ENCODE peak calls at places on chromosomes 5 and 9, in seven cellular contexts. M is psoas muscle, V is uterus, W is spleen, K is sigmoid colon, I is brain microvascular endothelial cell, Y is upper lobe of right lung. X is an unnamed sample.

GRCh38 chr9:83219154-83219923 is 156.4 kb upstream of the RASEF start:
- DNase-seq in M (peak), V (peak), W (peak), K (peak), I (peak), Y (peak), X (peak)

GRCh38 chr5:150001660-150002493 is 1.3 kb downstream of the HMGXB3 start:
- DNase-seq in M (no peak), V (no peak), W (no peak), K (peak), I (peak), Y (no peak), X (no peak)

GRCh38 chr9:16918920-16919319 is 48.5 kb upstream of the BNC2 start:
- DNase-seq in M (no peak), V (no peak), W (no peak), K (no peak), I (no peak), Y (no peak), X (no peak)

GRCh38 chr5:102581011-102581410 is 82.2 kb upstream of the SLCO6A1 start:
- DNase-seq in M (no peak), V (no peak), W (no peak), K (no peak), I (no peak), Y (no peak), X (no peak)

GRCh38 chr9:108386859-108387384 is 468.9 kb downstream of the ACTL7B start:
- DNase-seq in M (no peak), V (no peak), W (no peak), K (no peak), I (no peak), Y (no peak), X (no peak)

GRCh38 chr9:105205787-105206511 is 38.5 kb upstream of the SLC44A1 start:
- DNase-seq in M (peak), V (peak), W (no peak), K (peak), I (peak), Y (no peak), X (no peak)

GRCh38 chr9:136299116-136299515 is 4.8 kb downstream of the CCDC187 start:
- DNase-seq in M (no peak), V (no peak), W (no peak), K (no peak), I (no peak), Y (no peak), X (no peak)

GRCh38 chr5:55101556-55102276 is 730 bp upstream of the GZMA start:
- DNase-seq in M (no peak), V (no peak), W (no peak), K (no peak), I (no peak), Y (no peak), X (no peak)

GRCh38 chr5:8770431-8770830 is 775.4 kb downstream of the SEMA5A start:
- DNase-seq in M (no peak), V (no peak), W (no peak), K (no peak), I (peak), Y (no peak), X (no peak)

GRCh38 chr5:149264432-149265069 is 7.1 kb upstream of the AFAP1L1 start:
- DNase-seq in M (no peak), V (no peak), W (no peak), K (no peak), I (no peak), Y (no peak), X (no peak)

GRCh38 chr5:170305646-170306025 is 8.1 kb upstream of the LCP2 start:
- DNase-seq in M (no peak), V (no peak), W (no peak), K (no peak), I (no peak), Y (no peak), X (no peak)

GRCh38 chr9:37218800-37219425 is 98.5 kb downstream of the ZCCHC7 start:
- DNase-seq in M (no peak), V (no peak), W (no peak), K (no peak), I (no peak), Y (no peak), X (no peak)

GRCh38 chr9:128408963-128409431 is 11.7 kb upstream of the CERCAM start:
- DNase-seq in M (no peak), V (no peak), W (no peak), K (no peak), I (no peak), Y (no peak), X (no peak)

GRCh38 chr9:78904686-78905085 is 607.8 kb downstream of the PSAT1 start:
- DNase-seq in M (no peak), V (no peak), W (no peak), K (no peak), I (no peak), Y (no peak), X (no peak)

GRCh38 chr5:112563169-112563826 is 144.2 kb upstream of the EPB41L4A start:
- DNase-seq in M (no peak), V (no peak), W (no peak), K (no peak), I (no peak), Y (no peak), X (no peak)

GRCh38 chr5:116361171-116361967 is 213.3 kb downstream of the SEMA6A start:
- DNase-seq in M (peak), V (peak), W (peak), K (peak), I (peak), Y (peak), X (no peak)

GRCh38 chr5:139954462-139954861 is 88.6 kb downstream of the NRG2 start:
- DNase-seq in M (no peak), V (no peak), W (no peak), K (no peak), I (no peak), Y (no peak), X (no peak)

GRCh38 chr9:130588416-130588815 is 9.0 kb downstream of the FUBP3 start:
- DNase-seq in M (no peak), V (no peak), W (no peak), K (no peak), I (no peak), Y (no peak), X (no peak)

GRCh38 chr9:104557179-104557634 is 11.8 kb upstream of the OR13C8 start:
- DNase-seq in M (no peak), V (no peak), W (no peak), K (no peak), I (no peak), Y (no peak), X (no peak)

GRCh38 chr5:90484540-90484939 is 9.9 kb downstream of the POLR3G start:
- DNase-seq in M (no peak), V (no peak), W (no peak), K (no peak), I (peak), Y (no peak), X (no peak)

GRCh38 chr9:135692410-135692809 is 6.9 kb downstream of the SOHLH1 start:
- DNase-seq in M (no peak), V (no peak), W (no peak), K (no peak), I (peak), Y (no peak), X (no peak)

GRCh38 chr5:128084228-128085167 is 932 bp downstream of the SLC12A2 start:
- DNase-seq in M (peak), V (peak), W (peak), K (peak), I (no peak), Y (peak), X (peak)

GRCh38 chr5:143153332-143154119 is 250.0 kb downstream of the NR3C1 start:
- DNase-seq in M (peak), V (peak), W (no peak), K (peak), I (peak), Y (no peak), X (no peak)

GRCh38 chr9:109498195-109499060 is at the start of gene PTPN3:
- DNase-seq in M (no peak), V (no peak), W (no peak), K (no peak), I (no peak), Y (peak), X (no peak)

GRCh38 chr9:130682490-130683121 is 11.0 kb upstream of the EXOSC2 start:
- DNase-seq in M (peak), V (peak), W (peak), K (peak), I (peak), Y (peak), X (no peak)

GRCh38 chr5:9924614-9925013 is 294.5 kb upstream of the TAS2R1 start:
- DNase-seq in M (no peak), V (no peak), W (no peak), K (no peak), I (peak), Y (no peak), X (peak)

GRCh38 chr9:133478851-133479711 is at the start of gene SLC2A6:
- DNase-seq in M (peak), V (peak), W (peak), K (peak), I (peak), Y (peak), X (no peak)
- H3K27ac ChIP-seq in M (peak), V (peak), W (peak), K (peak), I (peak), Y (peak), X (peak)

GRCh38 chr5:168660691-168661090 is 81.5 kb upstream of the PANK3 start:
- DNase-seq in M (no peak), V (no peak), W (no peak), K (no peak), I (no peak), Y (no peak), X (no peak)

GRCh38 chr5:168659286-168659847 is 80.2 kb upstream of the PANK3 start:
- DNase-seq in M (no peak), V (no peak), W (no peak), K (no peak), I (no peak), Y (no peak), X (no peak)

GRCh38 chr5:168655316-168655715 is 76.1 kb upstream of the PANK3 start:
- DNase-seq in M (no peak), V (no peak), W (no peak), K (no peak), I (no peak), Y (no peak), X (no peak)

GRCh38 chr5:168656633-168657032 is 77.5 kb upstream of the PANK3 start:
- DNase-seq in M (no peak), V (no peak), W (no peak), K (no peak), I (no peak), Y (no peak), X (no peak)

DNA sequence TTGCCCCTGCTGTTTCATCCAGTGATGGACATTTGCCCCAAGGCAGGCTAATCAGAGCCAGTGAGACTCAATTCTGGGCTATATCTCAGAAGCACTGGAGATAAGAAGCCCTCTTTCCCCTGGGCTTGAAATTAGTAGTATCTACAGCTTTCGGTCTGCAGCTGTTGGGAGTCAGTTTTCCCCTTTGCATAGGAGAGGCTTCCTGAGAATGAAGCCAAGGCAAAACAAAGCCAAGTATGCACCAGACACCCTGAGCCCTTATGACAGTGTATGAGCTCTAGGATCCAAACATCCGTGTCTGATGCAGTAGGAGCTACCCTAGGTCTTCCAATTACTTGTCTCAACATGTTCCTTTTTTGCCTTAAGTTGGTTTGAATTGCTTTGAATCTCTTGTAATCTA is 79.2 kb upstream of the PANK3 start:
- DNase-seq in M (no peak), V (no peak), W (no peak), K (no peak), I (no peak), Y (no peak), X (no peak)
- H3K27ac ChIP-seq in M (no peak), V (no peak), W (no peak), K (no peak), I (no peak), Y (no peak), X (no peak)

DNA sequence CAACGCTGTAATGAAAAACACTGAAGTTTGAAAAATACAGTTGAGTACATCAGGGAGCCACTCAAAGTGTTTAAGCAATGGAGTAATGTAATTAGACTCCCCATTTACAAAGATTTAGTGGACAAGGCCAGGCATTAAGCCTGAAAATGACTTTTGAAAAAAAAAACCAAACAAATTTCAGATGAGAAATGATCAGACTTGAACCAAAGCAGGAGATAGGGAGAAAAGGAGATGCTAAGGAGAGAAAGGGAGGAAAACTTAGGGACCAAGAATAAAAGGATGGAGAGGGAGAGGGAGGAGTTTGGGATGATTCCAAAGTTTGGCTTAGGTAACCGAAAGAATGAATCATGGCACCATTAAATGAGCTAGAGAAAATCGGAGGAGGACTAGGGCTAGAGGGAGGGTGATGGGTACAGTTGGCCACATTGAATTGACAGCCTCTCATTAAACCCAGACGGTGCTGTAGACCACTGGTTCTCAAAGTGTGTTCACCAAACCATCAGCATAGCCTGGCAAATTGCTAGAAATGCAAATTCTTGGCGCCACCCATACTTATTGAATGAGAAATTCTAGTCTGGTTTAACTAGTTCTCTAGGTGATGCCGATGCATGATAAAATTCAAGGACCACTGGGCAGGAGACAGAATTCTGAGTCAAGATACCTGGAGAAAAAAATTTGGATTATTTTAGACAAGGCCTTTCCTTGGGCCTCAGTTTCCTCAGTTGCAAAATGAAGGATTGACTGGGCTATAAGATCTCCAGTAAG is 6.2 kb upstream of the CPEB4 start:
- DNase-seq in M (no peak), V (no peak), W (no peak), K (no peak), I (no peak), Y (no peak), X (no peak)
- H3K27ac ChIP-seq in M (no peak), V (no peak), W (no peak), K (no peak), I (no peak), Y (no peak), X (no peak)

DNA sequence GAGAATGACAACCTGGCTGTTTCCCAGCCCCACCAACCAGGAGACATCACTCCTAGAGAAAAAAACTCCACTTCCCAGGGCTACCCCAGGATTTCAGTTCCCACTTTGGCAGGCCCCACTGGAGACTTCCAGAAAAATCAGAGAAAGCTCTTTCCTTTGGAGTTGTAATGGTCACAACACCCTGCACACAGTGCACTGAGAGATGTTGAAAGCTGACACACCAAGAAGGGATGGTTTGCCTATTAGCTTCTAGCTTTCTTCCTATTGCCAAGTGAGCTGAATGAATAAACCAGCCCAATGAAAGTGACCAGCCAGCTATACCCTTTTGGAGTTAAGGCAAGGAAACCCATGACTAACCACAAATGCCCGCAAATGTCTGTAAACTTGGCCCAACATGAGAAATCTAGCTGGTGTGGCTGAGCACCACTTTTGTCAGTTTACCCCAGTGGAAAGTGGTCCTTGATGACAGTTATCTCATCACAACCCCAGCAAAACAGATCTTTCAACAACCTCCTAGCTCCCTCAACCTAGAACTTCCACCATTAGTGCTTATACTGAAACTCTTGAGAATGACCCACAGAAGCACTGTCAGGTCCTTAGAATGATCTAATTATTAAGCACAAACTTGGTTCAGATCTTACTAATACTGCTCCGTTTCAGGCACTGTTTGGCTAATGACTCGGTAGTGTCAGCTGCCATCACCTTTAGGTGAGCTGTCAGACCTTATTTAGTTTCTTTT is 11.3 kb downstream of the IRF1 start:
- DNase-seq in M (no peak), V (no peak), W (peak), K (peak), I (no peak), Y (no peak), X (no peak)
- H3K27ac ChIP-seq in M (no peak), V (no peak), W (peak), K (no peak), I (no peak), Y (no peak), X (no peak)

X was measured in RWPE2.